ENCODE peak calls at places on chromosomes 1 and 21, in four cellular contexts. One of them, this sample, is unnamed.
A peak's percentile ranks its signal among the peaks of the same experiment; 100 is the strongest.

GRCh38 chr1:203797948-203798347 is 2.5 kb downstream of the ZBED6 start:
- DNase-seq in endothelial cell: no peak
- DNase-seq in cardiac fibroblast: no peak
- DNase-seq in ovary: no peak
- DNase-seq in this sample: no peak

GRCh38 chr1:208184993-208185703 is 59.0 kb downstream of the PLXNA2 start:
- DNase-seq in ovary: no peak
- DNase-seq in endothelial cell: no peak
- DNase-seq in cardiac fibroblast: peak; percentile 53
- DNase-seq in this sample: no peak

GRCh38 chr1:224791362-224791941 is 138.0 kb upstream of the DNAH14 start:
- DNase-seq in cardiac fibroblast: no peak
- DNase-seq in endothelial cell: no peak
- DNase-seq in ovary: no peak
- DNase-seq in this sample: no peak

GRCh38 chr1:18188820-18189517 is 81.4 kb downstream of the IGSF21 start:
- DNase-seq in endothelial cell: no peak
- DNase-seq in ovary: no peak
- DNase-seq in cardiac fibroblast: no peak
- DNase-seq in this sample: no peak

GRCh38 chr1:23561813-23562100 is 2.5 kb upstream of the ID3 start:
- DNase-seq in cardiac fibroblast: peak; percentile 60
- DNase-seq in ovary: no peak
- DNase-seq in endothelial cell: no peak
- DNase-seq in this sample: no peak

GRCh38 chr1:99745684-99746083 is 20.8 kb downstream of the FRRS1 start:
- DNase-seq in endothelial cell: no peak
- DNase-seq in ovary: no peak
- DNase-seq in cardiac fibroblast: no peak
- DNase-seq in this sample: no peak

GRCh38 chr1:111540928-111541327 is 37.5 kb upstream of the ADORA3 start:
- DNase-seq in cardiac fibroblast: no peak
- DNase-seq in endothelial cell: no peak
- DNase-seq in ovary: no peak
- DNase-seq in this sample: no peak

GRCh38 chr1:28199328-28200233 is 23.1 kb upstream of the PTAFR start:
- DNase-seq in ovary: no peak
- DNase-seq in endothelial cell: no peak
- DNase-seq in cardiac fibroblast: no peak
- DNase-seq in this sample: no peak

GRCh38 chr21:34205811-34206635 is 132.6 kb downstream of the MRPS6 start:
- DNase-seq in cardiac fibroblast: no peak
- DNase-seq in ovary: no peak
- DNase-seq in endothelial cell: no peak
- DNase-seq in this sample: no peak

GRCh38 chr1:157482717-157483116 is 69.6 kb downstream of the FCRL5 start:
- DNase-seq in endothelial cell: no peak
- DNase-seq in ovary: no peak
- DNase-seq in cardiac fibroblast: no peak
- DNase-seq in this sample: no peak

GRCh38 chr1:200869376-200869752 is 3.4 kb upstream of the GPR25 start:
- DNase-seq in endothelial cell: no peak
- DNase-seq in cardiac fibroblast: no peak
- DNase-seq in ovary: no peak
- DNase-seq in this sample: no peak

DNA sequence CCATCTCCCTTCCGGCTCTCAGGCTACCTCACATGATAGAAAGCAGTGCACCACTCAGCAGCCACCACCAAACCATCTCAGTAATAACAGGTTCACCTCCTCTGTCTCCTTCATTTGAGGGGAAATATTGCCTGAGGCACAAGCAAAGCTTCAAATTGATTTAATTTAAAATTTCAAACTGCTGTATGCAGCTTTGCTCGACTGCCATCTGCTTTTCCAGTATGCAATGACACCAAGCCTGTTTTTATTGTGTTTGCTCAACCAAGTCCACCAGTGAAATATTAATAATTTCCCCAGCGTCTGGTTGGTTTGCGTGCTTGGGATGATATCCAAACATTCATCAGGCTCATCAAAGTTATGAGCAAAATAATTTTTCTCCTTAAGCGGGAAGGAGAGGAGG is 552.4 kb upstream of the DAB1 start:
- DNase-seq in ovary: no peak
- DNase-seq in cardiac fibroblast: no peak
- DNase-seq in endothelial cell: no peak
- DNase-seq in this sample: no peak
- TF ChIP-seq CTCF in ovary: no peak
- TF ChIP-seq CTCF in cardiac fibroblast: no peak
- TF ChIP-seq CTCF in endothelial cell: no peak
- TF ChIP-seq CTCF in this sample: no peak

GRCh38 chr1:155596864-155597263 is 13.2 kb upstream of the MSTO1 start:
- DNase-seq in cardiac fibroblast: no peak
- DNase-seq in endothelial cell: no peak
- DNase-seq in ovary: no peak
- DNase-seq in this sample: no peak
- TF ChIP-seq CTCF in cardiac fibroblast: no peak
- TF ChIP-seq CTCF in endothelial cell: no peak
- TF ChIP-seq CTCF in ovary: no peak
- TF ChIP-seq CTCF in this sample: no peak

DNA sequence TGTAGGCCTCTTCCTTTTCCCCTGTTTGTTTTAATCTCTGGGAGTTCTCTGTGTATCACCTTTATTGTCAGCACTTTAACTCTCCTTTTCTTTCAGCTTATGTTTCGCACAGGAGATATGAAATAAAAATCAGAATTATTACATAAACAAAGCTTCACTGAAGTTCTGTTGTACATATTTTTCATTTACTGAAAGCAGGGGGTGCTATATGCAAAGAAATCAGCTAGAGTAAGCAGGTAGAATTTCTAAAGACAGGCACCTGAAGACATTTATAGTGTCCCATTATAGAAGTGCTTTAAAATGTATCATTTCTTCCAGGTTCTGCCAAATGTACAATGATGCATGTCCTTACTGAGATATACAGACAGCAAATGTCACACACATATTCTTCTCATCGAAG is 585.0 kb downstream of the PLA2G4A start:
- DNase-seq in ovary: no peak
- DNase-seq in cardiac fibroblast: peak; percentile 2
- DNase-seq in endothelial cell: no peak
- DNase-seq in this sample: no peak
- TF ChIP-seq CTCF in ovary: no peak
- TF ChIP-seq CTCF in cardiac fibroblast: no peak
- TF ChIP-seq CTCF in endothelial cell: peak; percentile 13
- TF ChIP-seq CTCF in this sample: peak; percentile 28

GRCh38 chr1:202654079-202654478 is 56.2 kb downstream of the SYT2 start:
- DNase-seq in ovary: no peak
- DNase-seq in endothelial cell: no peak
- DNase-seq in cardiac fibroblast: no peak
- DNase-seq in this sample: no peak

GRCh38 chr1:202658766-202659165 is 51.5 kb downstream of the SYT2 start:
- DNase-seq in endothelial cell: no peak
- DNase-seq in cardiac fibroblast: no peak
- DNase-seq in ovary: no peak
- DNase-seq in this sample: no peak

GRCh38 chr1:202656951-202657646 is 53.2 kb downstream of the SYT2 start:
- DNase-seq in ovary: no peak
- DNase-seq in cardiac fibroblast: peak; percentile 31
- DNase-seq in endothelial cell: peak; percentile 72
- DNase-seq in this sample: peak; percentile 73

GRCh38 chr1:202658251-202658650 is 52.0 kb downstream of the SYT2 start:
- DNase-seq in cardiac fibroblast: no peak
- DNase-seq in ovary: no peak
- DNase-seq in endothelial cell: no peak
- DNase-seq in this sample: no peak

DNA sequence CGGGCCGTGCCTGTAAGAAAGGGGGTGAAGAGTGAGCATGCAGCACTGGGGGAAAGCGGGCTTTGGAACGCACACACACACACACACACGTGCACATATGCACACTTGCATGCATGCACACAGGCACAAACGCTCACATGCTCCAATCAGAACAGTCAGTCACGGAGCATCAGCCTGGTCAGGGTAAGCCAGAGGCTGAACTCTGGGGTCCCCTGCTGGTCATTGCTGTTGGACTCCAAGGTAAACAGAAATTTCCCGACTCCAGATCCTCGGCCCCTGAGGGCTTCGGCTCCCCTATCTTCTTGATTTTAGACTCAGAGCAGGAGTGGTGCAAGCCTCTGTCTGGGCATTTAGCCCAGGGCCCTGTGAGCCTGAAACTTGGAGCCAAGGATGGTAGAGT is 54.2 kb downstream of the SYT2 start:
- DNase-seq in endothelial cell: peak; percentile 53
- DNase-seq in cardiac fibroblast: peak; percentile 8
- DNase-seq in ovary: no peak
- DNase-seq in this sample: peak; percentile 59
- TF ChIP-seq CTCF in endothelial cell: peak; percentile 27
- TF ChIP-seq CTCF in cardiac fibroblast: peak; percentile 7
- TF ChIP-seq CTCF in ovary: no peak
- TF ChIP-seq CTCF in this sample: peak; percentile 35

GRCh38 chr1:239914827-239915231 is 176.9 kb upstream of the FMN2 start:
- DNase-seq in ovary: no peak
- DNase-seq in cardiac fibroblast: peak; percentile 73
- DNase-seq in endothelial cell: no peak
- DNase-seq in this sample: no peak

GRCh38 chr1:239922778-239923522 is 168.7 kb upstream of the FMN2 start:
- DNase-seq in ovary: no peak
- DNase-seq in cardiac fibroblast: no peak
- DNase-seq in endothelial cell: no peak
- DNase-seq in this sample: no peak

GRCh38 chr1:239920214-239920613 is 171.5 kb upstream of the FMN2 start:
- DNase-seq in ovary: no peak
- DNase-seq in endothelial cell: no peak
- DNase-seq in cardiac fibroblast: no peak
- DNase-seq in this sample: no peak

GRCh38 chr1:239913141-239913585 is 178.5 kb upstream of the FMN2 start:
- DNase-seq in ovary: no peak
- DNase-seq in endothelial cell: no peak
- DNase-seq in cardiac fibroblast: no peak
- DNase-seq in this sample: no peak

DNA sequence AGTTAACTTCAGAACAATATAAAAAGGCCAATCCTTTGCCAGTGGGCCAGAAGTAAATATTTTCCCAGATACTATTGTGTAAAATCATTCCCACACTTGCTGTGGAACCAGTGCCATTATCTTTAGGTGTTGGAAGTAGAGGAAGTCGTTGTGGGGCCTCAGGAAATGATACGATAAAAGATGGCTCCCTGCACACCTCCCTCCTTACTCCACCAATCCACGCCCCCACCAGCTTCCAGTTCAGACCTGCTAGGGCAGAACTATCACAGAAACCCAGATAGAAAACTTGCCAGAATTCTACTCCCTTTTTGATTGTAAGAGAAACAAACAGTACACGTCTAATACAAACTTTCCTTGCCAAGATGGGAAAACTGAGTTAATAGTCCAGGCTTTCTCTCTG is 173.1 kb upstream of the FMN2 start:
- DNase-seq in ovary: no peak
- DNase-seq in cardiac fibroblast: no peak
- DNase-seq in endothelial cell: no peak
- DNase-seq in this sample: no peak
- TF ChIP-seq CTCF in ovary: no peak
- TF ChIP-seq CTCF in cardiac fibroblast: no peak
- TF ChIP-seq CTCF in endothelial cell: no peak
- TF ChIP-seq CTCF in this sample: no peak

GRCh38 chr21:23743821-23744220 is 1863.5 kb downstream of the MRPL39 start:
- DNase-seq in endothelial cell: no peak
- DNase-seq in cardiac fibroblast: no peak
- DNase-seq in ovary: no peak
- DNase-seq in this sample: no peak

DNA sequence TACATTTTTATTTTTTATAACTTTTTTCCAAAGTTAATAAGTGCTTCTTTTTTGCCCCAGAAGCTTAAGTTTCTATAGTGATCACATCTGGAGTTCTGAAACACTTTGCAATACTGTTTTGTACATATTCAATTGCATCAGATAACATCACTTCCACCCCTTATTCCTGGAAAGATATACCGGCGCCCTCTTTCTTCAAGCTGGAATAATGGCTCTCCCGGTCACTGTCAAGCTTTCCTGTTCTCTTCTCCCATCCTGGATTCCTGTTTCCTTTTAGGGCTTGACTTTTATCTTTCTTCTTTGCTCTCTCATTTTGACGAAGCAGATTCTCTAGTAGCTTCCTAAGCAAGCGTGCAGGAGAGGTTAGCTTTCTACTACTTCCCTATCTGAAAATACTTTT is 1866.8 kb downstream of the MRPL39 start:
- DNase-seq in cardiac fibroblast: no peak
- DNase-seq in endothelial cell: no peak
- DNase-seq in ovary: no peak
- DNase-seq in this sample: no peak
- TF ChIP-seq CTCF in cardiac fibroblast: no peak
- TF ChIP-seq CTCF in endothelial cell: no peak
- TF ChIP-seq CTCF in ovary: no peak
- TF ChIP-seq CTCF in this sample: no peak

DNA sequence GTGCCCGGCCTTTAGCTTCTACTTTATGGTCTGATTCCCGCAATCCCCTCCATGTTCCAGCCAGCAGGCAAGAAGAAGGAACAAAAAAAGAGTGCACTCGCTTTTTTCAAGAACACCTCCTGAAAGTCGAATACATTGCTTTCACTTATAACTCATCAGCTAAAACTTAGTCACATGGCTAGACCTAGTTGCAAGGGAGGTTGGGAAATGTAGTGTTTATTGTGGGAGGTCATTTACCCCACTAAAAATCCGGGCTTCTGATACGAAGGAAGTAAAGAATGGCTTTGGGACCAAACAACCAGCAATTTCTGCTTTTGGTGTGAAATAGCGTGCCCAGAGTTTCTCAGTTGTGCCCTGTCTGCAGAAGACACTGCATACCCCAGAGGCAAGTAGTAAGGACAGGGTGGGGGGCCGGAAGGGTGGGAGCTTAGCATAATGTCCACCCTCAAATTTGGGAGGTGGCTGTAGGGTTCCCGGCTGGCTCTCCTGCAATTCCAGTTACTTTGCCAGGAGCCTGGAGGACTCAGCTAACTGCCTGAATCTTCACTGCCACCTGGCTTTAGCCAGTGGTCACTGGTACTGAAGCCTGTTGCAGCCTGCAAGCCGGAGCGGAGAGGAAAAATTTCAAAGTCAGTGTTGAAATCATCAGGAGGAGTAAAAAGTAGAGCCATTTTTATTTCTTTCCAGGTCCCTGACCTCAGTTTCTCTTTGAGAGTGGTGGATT is 57.7 kb upstream of the F3 start:
- DNase-seq in ovary: peak; percentile 73
- DNase-seq in cardiac fibroblast: no peak
- DNase-seq in endothelial cell: peak; percentile 13
- DNase-seq in this sample: peak; percentile 45
- TF ChIP-seq CTCF in ovary: no peak
- TF ChIP-seq CTCF in cardiac fibroblast: peak; percentile 28
- TF ChIP-seq CTCF in endothelial cell: no peak
- TF ChIP-seq CTCF in this sample: no peak